ENCODE peak calls at places on chromosome 15, in seven cellular contexts. H, C, N, P, M, F and Z are unnamed samples.

GRCh38 chr15:39969871-39970270 is 36.0 kb downstream of the EIF2AK4 start:
- DNase-seq in N (peak; percentile 84), C (no peak), P (peak; percentile 63), H (peak; percentile 10), F (peak; percentile 79), M (no peak), Z (no peak)

GRCh38 chr15:69715205-69715604 is 262.6 kb downstream of the RPLP1 start:
- DNase-seq in P (no peak), M (no peak), C (no peak), N (no peak), F (no peak), H (no peak), Z (no peak)

GRCh38 chr15:67196672-67197363 is 57.6 kb downstream of the AAGAB start:
- DNase-seq in N (peak; percentile 66), F (no peak), P (peak; percentile 64), C (no peak), M (no peak), H (no peak), Z (no peak)

GRCh38 chr15:77034620-77035467 is 36.1 kb downstream of the TSPAN3 start:
- DNase-seq in F (no peak), M (peak; percentile 87), N (no peak), P (peak; percentile 29), C (peak; percentile 55), H (peak; percentile 7), Z (peak; percentile 78)

GRCh38 chr15:75782926-75783325 is 60.3 kb upstream of the UBE2Q2 start:
- DNase-seq in M (peak; percentile 44), F (no peak), C (no peak), N (no peak), H (no peak), P (no peak), Z (no peak)

GRCh38 chr15:95470997-95471692 is 859.4 kb upstream of the NR2F2 start:
- DNase-seq in M (no peak), N (peak; percentile 90), H (no peak), F (no peak), C (no peak), P (peak; percentile 83), Z (no peak)

GRCh38 chr15:39786444-39787056 is 3.9 kb upstream of the FSIP1 start:
- DNase-seq in N (peak; percentile 79), H (no peak), M (no peak), C (no peak), P (peak; percentile 80), F (peak; percentile 42), Z (peak; percentile 66)

GRCh38 chr15:84992157-84992940 is 10.7 kb downstream of the PDE8A start:
- DNase-seq in N (peak; percentile 72), F (peak; percentile 97), H (peak; percentile 34), P (peak; percentile 71), C (no peak), M (no peak), Z (no peak)

GRCh38 chr15:91694829-91695205 is 158.7 kb upstream of the SLCO3A1 start:
- DNase-seq in P (peak; percentile 78), M (no peak), N (peak; percentile 86), C (no peak), H (peak; percentile 58), F (peak; percentile 61), Z (peak; percentile 5)

GRCh38 chr15:83248151-83248851 is 36.2 kb downstream of the BNC1 start:
- DNase-seq in M (peak; percentile 70), F (peak; percentile 62), P (peak; percentile 86), N (peak; percentile 82), C (no peak), H (peak; percentile 49), Z (peak; percentile 33)

GRCh38 chr15:100001405-100001804 is 268.2 kb upstream of the LYSMD4 start:
- DNase-seq in F (no peak), M (no peak), H (no peak), P (no peak), C (no peak), N (no peak), Z (no peak)

GRCh38 chr15:82100116-82100795 is 54.4 kb upstream of the MEX3B start:
- DNase-seq in M (no peak), H (no peak), N (peak; percentile 26), P (no peak), C (no peak), F (no peak), Z (no peak)

GRCh38 chr15:37109952-37110630 is 9.7 kb upstream of the MEIS2 start:
- DNase-seq in H (no peak), P (peak; percentile 79), C (peak; percentile 77), F (no peak), M (peak; percentile 81), N (peak; percentile 82), Z (peak; percentile 51)
- H3K4me3 ChIP-seq in H (peak overlapping the region; percentile 1), P (peak overlapping the region; percentile 50), C (peak overlapping the region; percentile 50), F (no peak overlapping the region), M (peak overlapping the region; percentile 82), N (peak overlapping the region; percentile 98), Z (peak overlapping the region; percentile 74)

GRCh38 chr15:25060472-25060803 is 105.7 kb downstream of the SNRPN start:
- DNase-seq in F (no peak), N (no peak), C (no peak), H (no peak), P (no peak), M (no peak), Z (no peak)
- H3K4me3 ChIP-seq in F (no peak overlapping the region), N (no peak overlapping the region), C (no peak overlapping the region), H (no peak overlapping the region), P (no peak overlapping the region), M (peak overlapping the region; percentile 72), Z (no peak overlapping the region)

GRCh38 chr15:53209396-53210042 is 419.4 kb upstream of the ONECUT1 start:
- DNase-seq in C (no peak), N (no peak), P (no peak), M (no peak), F (peak; percentile 75), H (no peak), Z (no peak)
- H3K4me3 ChIP-seq in C (no peak overlapping the region), N (no peak overlapping the region), P (no peak overlapping the region), M (no peak overlapping the region), F (no peak overlapping the region), H (no peak overlapping the region), Z (no peak overlapping the region)

GRCh38 chr15:56207711-56208110 is 36.0 kb downstream of the RFX7 start:
- DNase-seq in M (no peak), F (no peak), H (no peak), C (no peak), P (no peak), N (no peak), Z (no peak)
- H3K4me3 ChIP-seq in M (no peak overlapping the region), F (no peak overlapping the region), H (no peak overlapping the region), C (no peak overlapping the region), P (no peak overlapping the region), N (no peak overlapping the region), Z (no peak overlapping the region)

DNA sequence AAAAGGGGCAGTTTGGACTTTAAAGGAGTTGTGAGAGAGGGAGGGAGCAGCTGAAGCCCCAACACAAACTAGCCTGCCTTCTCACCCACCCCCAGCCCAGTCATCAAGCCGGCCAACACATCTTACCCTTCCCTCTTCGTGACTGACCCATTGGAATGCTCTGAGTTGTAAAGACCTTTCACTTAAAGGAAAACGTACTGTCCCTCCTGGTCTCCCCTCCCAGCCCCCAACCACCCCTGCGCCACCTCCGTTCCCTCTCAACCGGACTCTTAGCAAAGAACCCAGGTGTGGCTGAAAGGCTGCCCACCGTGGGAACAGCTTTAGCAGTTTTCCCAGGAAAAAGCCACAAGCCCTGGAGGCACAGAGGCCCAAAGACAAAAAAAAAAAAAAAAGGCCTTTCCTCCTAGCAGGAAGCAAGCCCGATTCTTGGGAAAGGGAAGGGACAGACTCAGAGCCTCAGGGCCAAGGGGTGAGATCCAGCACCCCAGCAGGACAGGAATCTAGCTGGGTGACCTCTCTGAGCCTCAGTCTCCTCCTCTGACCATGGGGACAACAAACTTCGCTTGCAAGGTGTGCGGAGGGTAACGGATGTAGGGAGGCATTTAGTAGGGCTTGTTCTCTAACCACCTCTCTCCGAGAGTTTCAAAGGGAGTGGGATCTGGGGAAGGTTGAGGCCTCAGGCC is 2.4 kb downstream of the CYP11A1 start:
- DNase-seq in P (no peak), C (no peak), F (no peak), N (no peak), M (peak; percentile 79), H (no peak), Z (no peak)
- H3K4me3 ChIP-seq in P (no peak overlapping the region), C (peak overlapping the region; percentile 65), F (no peak overlapping the region), N (peak overlapping the region; percentile 33), M (peak overlapping the region; percentile 76), H (no peak overlapping the region), Z (no peak overlapping the region)

DNA sequence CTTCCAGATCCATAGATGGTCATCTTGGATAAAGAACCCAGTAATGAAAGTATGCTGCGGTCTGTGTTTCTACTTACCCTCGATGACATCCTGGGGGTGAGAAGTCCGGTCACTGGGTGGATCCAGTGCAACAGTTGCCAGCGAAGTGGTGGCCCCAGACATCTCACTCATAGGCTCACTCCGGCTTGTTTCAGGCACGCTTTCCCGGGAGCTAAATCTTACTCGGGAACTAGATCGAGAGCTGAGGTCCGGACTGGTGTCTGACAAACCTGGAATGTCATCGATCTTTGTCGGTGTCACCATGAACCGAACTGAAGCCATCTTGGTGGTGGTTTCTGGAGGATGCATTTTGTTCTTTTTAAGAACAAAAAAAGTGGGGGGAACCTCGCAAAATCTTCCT is 1.2 kb downstream of the SLC12A6 start:
- DNase-seq in M (no peak), F (no peak), N (no peak), P (no peak), C (no peak), H (no peak), Z (no peak)
- H3K4me3 ChIP-seq in M (no peak overlapping the region), F (no peak overlapping the region), N (peak overlapping the region; percentile 92), P (no peak overlapping the region), C (peak overlapping the region; percentile 84), H (no peak overlapping the region), Z (no peak overlapping the region)